ENCODE peak calls at places on chromosomes 12 and 14, in eight cellular contexts. M, A, V, N, X, L, Z and P are unnamed samples.

GRCh38 chr12:32399373-32400113 is at the start of gene FGD4:
- DNase-seq in V (peak; percentile 92), L (peak; percentile 75), Z (peak; percentile 63), X (peak; percentile 95), N (peak; percentile 88), M (peak; percentile 77), A (peak; percentile 95), P (peak; percentile 87)

GRCh38 chr14:94145902-94146527 is 16.6 kb upstream of the IFI27L2 start:
- DNase-seq in M (no peak), N (peak; percentile 58), A (no peak), L (no peak), Z (peak; percentile 8), X (peak; percentile 21), V (no peak), P (no peak)

GRCh38 chr14:105419305-105420091 is at the start of gene MTA1:
- DNase-seq in N (peak; percentile 68), V (peak; percentile 72), L (peak; percentile 14), Z (peak; percentile 59), A (peak; percentile 83), M (peak; percentile 74), X (no peak), P (peak; percentile 84)

GRCh38 chr12:21336656-21337055 is 1.9 kb upstream of the SLCO1A2 start:
- DNase-seq in Z (no peak), N (no peak), V (no peak), A (no peak), M (no peak), X (no peak), L (no peak), P (no peak)

GRCh38 chr12:98559666-98560065 is 33.8 kb upstream of the SLC25A3 start:
- DNase-seq in L (no peak), N (no peak), X (no peak), Z (no peak), M (no peak), A (no peak), V (no peak), P (no peak)

GRCh38 chr12:111454311-111454710 is 48.6 kb downstream of the SH2B3 start:
- DNase-seq in L (no peak), X (no peak), Z (no peak), M (no peak), N (no peak), A (no peak), V (no peak), P (no peak)

GRCh38 chr14:21846227-21846885 is 172.7 kb upstream of the OR4E1 start:
- DNase-seq in M (peak; percentile 18), N (peak; percentile 46), Z (peak; percentile 67), L (no peak), V (peak; percentile 77), X (peak; percentile 18), A (peak; percentile 65), P (peak; percentile 88)

GRCh38 chr12:124286414-124286813 is 8.5 kb upstream of the RFLNA start:
- DNase-seq in A (no peak), X (peak; percentile 95), M (no peak), L (no peak), N (no peak), Z (no peak), V (no peak), P (no peak)

GRCh38 chr14:103259801-103260628 is 74.0 kb upstream of the EIF5 start:
- DNase-seq in A (no peak), V (no peak), Z (no peak), N (no peak), X (no peak), M (no peak), L (no peak), P (no peak)

GRCh38 chr12:3931721-3932120 is 58.5 kb upstream of the PARP11 start:
- DNase-seq in Z (no peak), A (no peak), X (no peak), M (no peak), V (no peak), N (no peak), L (no peak), P (no peak)

GRCh38 chr12:94148841-94149780 is 734 bp downstream of the PLXNC1 start:
- DNase-seq in Z (peak; percentile 51), V (peak; percentile 75), X (peak; percentile 17), M (peak; percentile 57), A (peak; percentile 78), N (peak; percentile 69), L (peak; percentile 49), P (peak; percentile 77)

GRCh38 chr12:112464605-112465004 is 45.9 kb downstream of the PTPN11 start:
- DNase-seq in Z (no peak), M (no peak), N (no peak), L (no peak), A (no peak), X (no peak), V (no peak), P (no peak)

GRCh38 chr12:81077686-81078441 is at the start of gene ACSS3:
- DNase-seq in V (peak; percentile 95), M (peak; percentile 45), X (no peak), L (peak; percentile 64), Z (no peak), N (no peak), A (peak; percentile 92), P (no peak)

GRCh38 chr12:29240441-29240840 is 91.4 kb downstream of the FAR2 start:
- DNase-seq in L (no peak), Z (no peak), X (no peak), A (no peak), V (no peak), N (no peak), M (no peak), P (no peak)

GRCh38 chr12:109670647-109671046 is 43.0 kb upstream of the FAM222A start:
- DNase-seq in Z (no peak), A (peak; percentile 41), X (no peak), V (peak; percentile 23), L (no peak), M (no peak), N (no peak), P (no peak)

GRCh38 chr12:4051616-4052015 is 178.4 kb upstream of the PARP11 start:
- DNase-seq in X (no peak), L (no peak), M (no peak), Z (no peak), V (no peak), N (no peak), A (no peak), P (no peak)

GRCh38 chr14:51460051-51460450 is 191.7 kb upstream of the FRMD6 start:
- DNase-seq in M (no peak), L (peak; percentile 72), A (no peak), Z (no peak), N (no peak), V (no peak), X (no peak), P (no peak)

GRCh38 chr12:26810330-26810729 is 22.7 kb downstream of the ITPR2 start:
- DNase-seq in Z (no peak), L (peak; percentile 79), A (peak; percentile 29), M (peak; percentile 88), V (peak; percentile 53), N (no peak), X (peak; percentile 53), P (no peak)

GRCh38 chr12:82686223-82687019 is at the start of gene TMTC2:
- DNase-seq in M (peak; percentile 96), A (peak; percentile 93), Z (no peak), L (peak; percentile 87), X (peak; percentile 92), N (peak; percentile 88), V (peak; percentile 93), P (peak; percentile 95)

GRCh38 chr12:82688035-82688501 is 1.4 kb downstream of the TMTC2 start:
- DNase-seq in Z (no peak), V (no peak), X (peak; percentile 15), M (peak; percentile 42), A (peak; percentile 38), L (peak; percentile 23), N (peak; percentile 44), P (no peak)

GRCh38 chr12:82685721-82686222 is 934 bp upstream of the TMTC2 start:
- DNase-seq in M (peak; percentile 98), V (peak; percentile 98), X (peak; percentile 87), L (peak; percentile 94), A (peak; percentile 97), Z (no peak), N (peak; percentile 96), P (peak; percentile 97)

GRCh38 chr12:82688619-82689018 is 1.9 kb downstream of the TMTC2 start:
- DNase-seq in L (no peak), N (no peak), V (no peak), X (no peak), A (peak; percentile 15), Z (no peak), M (no peak), P (no peak)

DNA sequence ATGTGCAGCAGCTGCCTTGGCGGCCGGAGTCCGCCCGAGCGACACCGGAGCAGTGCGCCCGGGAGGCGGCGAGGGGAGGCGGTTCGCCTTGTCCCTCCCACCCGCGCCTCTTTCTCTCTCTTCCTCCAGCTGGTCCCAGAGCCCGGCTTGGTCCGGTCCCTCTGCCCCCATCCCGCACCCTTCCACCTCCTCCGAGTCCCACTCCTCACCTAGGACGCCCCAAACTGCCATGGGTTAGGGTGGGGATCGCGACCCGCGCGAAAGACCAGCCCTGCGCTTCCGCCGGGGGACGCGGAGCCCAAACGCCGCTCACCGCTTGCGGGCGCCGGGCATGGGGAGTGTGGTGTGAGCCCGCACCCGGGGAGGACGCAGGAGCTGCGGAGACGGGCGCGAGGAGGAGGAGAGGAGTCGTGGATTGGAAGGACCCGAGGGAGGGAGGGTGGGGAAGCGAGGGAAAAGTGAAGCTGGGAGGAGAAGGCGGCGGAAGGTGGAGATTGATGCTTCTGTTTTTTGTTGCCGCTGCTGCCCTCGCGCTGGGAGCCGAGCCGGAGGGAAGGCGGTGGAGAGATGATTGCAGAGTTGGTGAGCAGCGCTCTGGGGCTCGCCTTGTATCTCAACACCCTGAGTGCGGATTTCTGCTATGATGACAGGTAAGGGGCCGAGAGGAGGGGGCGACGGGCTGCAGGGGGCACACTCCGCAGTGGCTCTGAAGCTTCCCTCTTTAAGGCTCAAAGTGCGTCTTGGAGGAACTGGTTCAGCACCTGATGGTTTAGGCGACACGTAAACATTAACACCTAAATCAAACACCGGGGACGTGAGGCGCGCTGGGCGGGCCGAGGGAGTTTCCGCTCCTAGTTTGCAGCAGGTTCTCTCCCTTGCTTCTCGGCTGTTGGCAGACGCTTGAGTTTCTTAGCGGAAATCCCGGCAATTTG is 580 bp downstream of the TMTC2 start:
- DNase-seq in M (peak; percentile 84), A (peak; percentile 72), X (peak; percentile 71), N (peak; percentile 73), V (peak; percentile 81), Z (no peak), L (peak; percentile 25), P (peak; percentile 80)
- H3K4me3 ChIP-seq in M (peak overlapping the region; percentile 98), A (peak overlapping the region; percentile 95), X (peak overlapping the region; percentile 99), N (peak overlapping the region; percentile 79), V (peak overlapping the region; percentile 91), Z (no peak overlapping the region), L (peak overlapping the region; percentile 98), P (peak overlapping the region; percentile 98)

GRCh38 chr12:1502856-1503255 is 91.5 kb downstream of the FBXL14 start:
- DNase-seq in X (no peak), V (no peak), A (no peak), Z (no peak), M (peak; percentile 18), L (no peak), N (no peak), P (no peak)
- H3K79me2 ChIP-seq in X (no peaks in the 10 kb centered on the region), V (no peaks in the 10 kb centered on the region), A (no peaks in the 10 kb centered on the region), Z (no peaks in the 10 kb centered on the region), M (no peaks in the 10 kb centered on the region), L (no peaks in the 10 kb centered on the region), N (no peaks in the 10 kb centered on the region), P (no peaks in the 10 kb centered on the region)

GRCh38 chr12:82097438-82097837 is 260.7 kb downstream of the CCDC59 start:
- DNase-seq in A (no peak), V (peak; percentile 3), M (no peak), Z (no peak), X (no peak), L (no peak), N (no peak), P (no peak)
- H3K4me3 ChIP-seq in A (no peak overlapping the region), V (no peak overlapping the region), M (no peak overlapping the region), Z (no peak overlapping the region), X (no peak overlapping the region), L (no peak overlapping the region), N (no peak overlapping the region), P (no peak overlapping the region)

GRCh38 chr14:69682607-69683263 is 71.3 kb downstream of the SUSD6 start:
- DNase-seq in M (peak; percentile 54), V (no peak), N (no peak), Z (no peak), L (peak; percentile 34), A (no peak), X (peak; percentile 55), P (no peak)
- H3K79me2 ChIP-seq in M (peaks cover 95% of the 10 kb centered on the region), V (no peaks in the 10 kb centered on the region), N (peaks cover 98% of the 10 kb centered on the region), Z (no peaks in the 10 kb centered on the region), L (no peaks in the 10 kb centered on the region), A (no peaks in the 10 kb centered on the region), X (peaks cover 81% of the 10 kb centered on the region), P (peaks cover 97% of the 10 kb centered on the region)